ENCODE peak calls at places on chromosomes 1 and 21, in five cellular contexts. Z is kidney epithelial cell; H is adipocyte; Q is Karpas-422; Y is CD8-positive, alpha-beta T cell. J is an unnamed sample. For H3K27me3, the result is how much of the 10 kb centered on the place peaks cover.

GRCh38 chr1:217561446-217561845 is 69.4 kb downstream of the GPATCH2 start:
- DNase-seq in Z (no peak), H (no peak), Q (no peak), Y (no peak), J (no peak)

GRCh38 chr21:35291034-35291433 is 241.9 kb upstream of the RUNX1 start:
- DNase-seq in Z (no peak), H (no peak), Q (no peak), Y (no peak), J (no peak)

GRCh38 chr1:47690341-47691244 is 252.7 kb downstream of the FOXD2 start:
- DNase-seq in Z (no peak), H (no peak), Q (no peak), Y (no peak), J (no peak)

GRCh38 chr1:21816602-21817302 is 4.7 kb downstream of the LDLRAD2 start:
- DNase-seq in Z (peak), H (peak), Q (peak), Y (no peak), J (no peak)

GRCh38 chr1:197173571-197174482 is 27.4 kb upstream of the ASPM start:
- DNase-seq in Z (no peak), H (peak), Q (no peak), Y (no peak), J (no peak)

GRCh38 chr1:18651727-18652126 is 21.1 kb downstream of the PAX7 start:
- DNase-seq in Z (no peak), H (no peak), Q (no peak), Y (peak), J (no peak)

GRCh38 chr1:36323636-36324321 is at the start of gene EVA1B:
- DNase-seq in Z (no peak), H (peak), Q (no peak), Y (peak), J (peak)

GRCh38 chr1:226668173-226668560 is 70.9 kb downstream of the ITPKB start:
- DNase-seq in Z (no peak), H (no peak), Q (no peak), Y (no peak), J (no peak)

GRCh38 chr1:236129315-236129714 is 13.0 kb upstream of the GPR137B start:
- DNase-seq in Z (no peak), H (no peak), Q (no peak), Y (no peak), J (no peak)

GRCh38 chr21:41941941-41942340 is 11.9 kb downstream of the C2CD2 start:
- DNase-seq in Z (no peak), H (no peak), Q (no peak), Y (no peak), J (no peak)

GRCh38 chr1:55781944-55782482 is 566.8 kb upstream of the USP24 start:
- DNase-seq in Z (peak), H (peak), Q (no peak), Y (no peak), J (no peak)

GRCh38 chr21:45373991-45374816 is 30.8 kb upstream of the COL18A1 start:
- DNase-seq in Z (no peak), H (no peak), Q (no peak), Y (no peak), J (no peak)

GRCh38 chr21:26546698-26547097 is 26.4 kb downstream of the CYYR1 start:
- DNase-seq in Z (no peak), H (no peak), Q (no peak), Y (no peak), J (no peak)

GRCh38 chr1:209643295-209644020 is 8.8 kb downstream of the LAMB3 start:
- DNase-seq in Z (no peak), H (no peak), Q (no peak), Y (no peak), J (no peak)

GRCh38 chr1:147612366-147612765 is 58.0 kb downstream of the ACP6 start:
- DNase-seq in Z (no peak), H (no peak), Q (no peak), Y (no peak), J (no peak)

GRCh38 chr1:182507685-182508084 is 57.7 kb downstream of the RGSL1 start:
- DNase-seq in Z (no peak), H (no peak), Q (no peak), Y (no peak), J (no peak)

GRCh38 chr1:64834734-64835133 is 89.9 kb downstream of the RAVER2 start:
- DNase-seq in Z (peak), H (peak), Q (no peak), Y (no peak), J (no peak)

GRCh38 chr1:67515324-67516080 is 85.3 kb upstream of the SERBP1 start:
- DNase-seq in Z (no peak), H (no peak), Q (no peak), Y (no peak), J (no peak)

GRCh38 chr1:78426398-78426797 is 64.4 kb upstream of the PTGFR start:
- DNase-seq in Z (no peak), H (no peak), Q (no peak), Y (no peak), J (no peak)

GRCh38 chr1:20069932-20070331 is at the start of gene PLA2G5:
- DNase-seq in Z (no peak), H (peak), Q (no peak), Y (no peak), J (no peak)

GRCh38 chr1:27671964-27672749 is at the start of gene IFI6:
- DNase-seq in Z (peak), H (peak), Q (peak), Y (peak), J (peak)

GRCh38 chr21:43645414-43645891 is 13.8 kb downstream of the HSF2BP start:
- DNase-seq in Z (no peak), H (peak), Q (peak), Y (peak), J (peak)

GRCh38 chr1:186435336-186435735 is 25.6 kb downstream of the PDC start:
- DNase-seq in Z (no peak), H (no peak), Q (no peak), Y (no peak), J (no peak)

GRCh38 chr1:5692649-5693048 is 299.6 kb downstream of the NPHP4 start:
- DNase-seq in Z (no peak), H (no peak), Q (no peak), Y (no peak), J (no peak)

GRCh38 chr1:152458384-152459185 is 44.5 kb upstream of the CRNN start:
- DNase-seq in Z (no peak), H (peak), Q (peak), Y (peak), J (peak)

GRCh38 chr1:34686531-34686930 is 68.3 kb upstream of the GJB5 start:
- DNase-seq in Z (no peak), H (no peak), Q (no peak), Y (no peak), J (no peak)

GRCh38 chr1:29758764-29759499 is 522.6 kb downstream of the PTPRU start:
- DNase-seq in Z (no peak), H (no peak), Q (no peak), Y (no peak), J (no peak)

GRCh38 chr1:29332204-29332603 is 95.9 kb downstream of the PTPRU start:
- DNase-seq in Z (no peak), H (peak), Q (peak), Y (no peak), J (no peak)

GRCh38 chr21:17554619-17555472 is 42.0 kb downstream of the CXADR start:
- DNase-seq in Z (no peak), H (peak), Q (no peak), Y (no peak), J (no peak)

GRCh38 chr1:228420968-228421826 is 4.5 kb upstream of the TRIM17 start:
- DNase-seq in Z (no peak), H (no peak), Q (no peak), Y (no peak), J (no peak)

GRCh38 chr1:48572632-48573258 is 100.7 kb upstream of the SPATA6 start:
- DNase-seq in Z (peak), H (peak), Q (peak), Y (no peak), J (peak)

GRCh38 chr1:233704882-233705723 is 91.2 kb downstream of the KCNK1 start:
- DNase-seq in Z (no peak), H (no peak), Q (no peak), Y (no peak), J (no peak)

GRCh38 chr1:42419449-42419848 is 36.4 kb downstream of the ZMYND12 start:
- DNase-seq in Z (no peak), H (no peak), Q (no peak), Y (no peak), J (no peak)

GRCh38 chr1:50347933-50348332 is 75.3 kb downstream of the DMRTA2 start:
- DNase-seq in Z (no peak), H (no peak), Q (no peak), Y (no peak), J (no peak)

GRCh38 chr1:32713081-32713480 is 10.5 kb upstream of the SYNC start:
- DNase-seq in Z (no peak), H (no peak), Q (no peak), Y (no peak), J (no peak)

GRCh38 chr1:44318097-44319088 is 36.7 kb downstream of the ERI3 start:
- DNase-seq in Z (no peak), H (peak), Q (peak), Y (peak), J (no peak)

GRCh38 chr1:82065917-82066316 is 265.2 kb downstream of the ADGRL2 start:
- DNase-seq in Z (no peak), H (no peak), Q (no peak), Y (no peak), J (no peak)

GRCh38 chr1:111223126-111223443 is 4.4 kb upstream of the CHI3L2 start:
- DNase-seq in Z (no peak), H (no peak), Q (no peak), Y (no peak), J (no peak)

GRCh38 chr21:36695671-36696389 is 3.1 kb upstream of the SIM2 start:
- DNase-seq in Z (no peak), H (no peak), Q (no peak), Y (no peak), J (no peak)

GRCh38 chr1:15272009-15272781 is 25.2 kb downstream of the FHAD1 start:
- DNase-seq in Z (peak), H (peak), Q (peak), Y (no peak), J (no peak)

DNA sequence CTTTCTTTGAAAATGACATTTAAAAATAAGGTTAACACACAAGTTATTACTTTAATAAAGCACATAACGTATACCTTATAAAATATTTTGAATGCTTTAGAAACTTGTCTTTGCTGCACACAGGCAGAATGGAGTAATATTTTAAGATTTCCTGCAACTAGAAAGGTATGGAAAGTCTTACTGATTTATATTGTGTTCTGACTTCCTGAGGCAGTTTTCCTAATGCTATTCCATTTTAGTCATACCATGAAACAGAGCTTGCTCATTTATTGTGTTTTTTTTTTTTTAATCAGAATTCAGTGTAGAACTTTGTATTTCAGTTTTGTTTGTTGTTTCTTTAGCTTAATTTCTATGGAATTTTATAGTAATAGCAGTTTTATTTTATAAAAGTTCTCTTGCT is 60.9 kb upstream of the S1PR1 start:
- DNase-seq in Z (no peak), H (peak), Q (no peak), Y (no peak), J (no peak)
- H3K27me3 ChIP-seq in Z (under half), H (under half), Q (under half), Y (under half), J (under half)

GRCh38 chr1:3402258-3403010 is 52.0 kb upstream of the ARHGEF16 start:
- DNase-seq in Z (no peak), H (peak), Q (no peak), Y (no peak), J (no peak)
- H3K27me3 ChIP-seq in Z (under half), H (under half), Q (under half), Y (under half), J (under half)

GRCh38 chr1:201298381-201299367 is 15.4 kb downstream of the PKP1 start:
- DNase-seq in Z (no peak), H (no peak), Q (no peak), Y (no peak), J (no peak)
- H3K27me3 ChIP-seq in Z (under half), H (under half), Q (under half), Y (under half), J (under half)

GRCh38 chr1:153684892-153685291 is 6.4 kb downstream of the NPR1 start:
- DNase-seq in Z (no peak), H (no peak), Q (no peak), Y (no peak), J (no peak)

GRCh38 chr1:153683853-153684252 is 5.4 kb downstream of the NPR1 start:
- DNase-seq in Z (no peak), H (peak), Q (no peak), Y (no peak), J (no peak)

GRCh38 chr1:153685578-153686340 is 7.3 kb downstream of the NPR1 start:
- DNase-seq in Z (no peak), H (no peak), Q (no peak), Y (no peak), J (no peak)

GRCh38 chr1:153680120-153680403 is 1.6 kb downstream of the NPR1 start:
- DNase-seq in Z (no peak), H (no peak), Q (no peak), Y (no peak), J (no peak)

GRCh38 chr1:153682730-153683129 is 4.2 kb downstream of the NPR1 start:
- DNase-seq in Z (no peak), H (no peak), Q (no peak), Y (no peak), J (no peak)
- H3K27me3 ChIP-seq in Z (under half), H (under half), Q (under half), Y (under half), J (under half)

DNA sequence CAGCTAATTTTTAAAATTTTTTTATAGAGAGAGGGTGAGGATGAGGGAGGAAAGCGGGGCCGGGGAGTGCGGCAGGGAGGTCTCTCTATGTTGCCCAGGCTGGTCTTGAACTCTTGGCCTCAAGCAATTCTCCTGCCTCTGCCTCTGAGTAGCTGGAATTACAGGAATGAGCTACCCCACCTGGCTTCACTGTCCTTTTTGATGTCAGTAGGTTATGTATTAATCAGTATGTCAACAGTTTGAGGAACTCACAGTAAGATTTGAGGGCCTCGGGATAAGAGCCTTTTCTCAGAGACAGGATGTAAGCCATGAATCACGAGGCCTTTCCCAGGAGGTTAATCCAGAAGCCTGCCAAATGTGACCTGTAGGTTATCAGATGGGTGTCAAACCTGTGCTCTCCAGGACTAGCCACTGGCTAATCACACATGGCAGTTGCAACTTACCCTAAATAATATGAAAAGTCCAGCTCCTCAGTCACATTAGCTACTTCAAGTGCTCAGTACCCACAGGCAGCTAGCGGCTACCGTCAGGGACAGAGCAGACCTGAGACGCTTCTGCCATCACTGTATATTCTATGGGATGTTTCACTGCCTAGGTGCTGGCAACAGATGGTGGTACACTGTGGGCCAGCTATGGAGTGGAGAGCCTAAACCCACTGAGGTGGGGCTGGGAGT is 33.1 kb downstream of the TRIM67 start:
- DNase-seq in Z (peak), H (no peak), Q (no peak), Y (no peak), J (no peak)
- H3K27me3 ChIP-seq in Z (under half), H (under half), Q (under half), Y (under half), J (under half)

DNA sequence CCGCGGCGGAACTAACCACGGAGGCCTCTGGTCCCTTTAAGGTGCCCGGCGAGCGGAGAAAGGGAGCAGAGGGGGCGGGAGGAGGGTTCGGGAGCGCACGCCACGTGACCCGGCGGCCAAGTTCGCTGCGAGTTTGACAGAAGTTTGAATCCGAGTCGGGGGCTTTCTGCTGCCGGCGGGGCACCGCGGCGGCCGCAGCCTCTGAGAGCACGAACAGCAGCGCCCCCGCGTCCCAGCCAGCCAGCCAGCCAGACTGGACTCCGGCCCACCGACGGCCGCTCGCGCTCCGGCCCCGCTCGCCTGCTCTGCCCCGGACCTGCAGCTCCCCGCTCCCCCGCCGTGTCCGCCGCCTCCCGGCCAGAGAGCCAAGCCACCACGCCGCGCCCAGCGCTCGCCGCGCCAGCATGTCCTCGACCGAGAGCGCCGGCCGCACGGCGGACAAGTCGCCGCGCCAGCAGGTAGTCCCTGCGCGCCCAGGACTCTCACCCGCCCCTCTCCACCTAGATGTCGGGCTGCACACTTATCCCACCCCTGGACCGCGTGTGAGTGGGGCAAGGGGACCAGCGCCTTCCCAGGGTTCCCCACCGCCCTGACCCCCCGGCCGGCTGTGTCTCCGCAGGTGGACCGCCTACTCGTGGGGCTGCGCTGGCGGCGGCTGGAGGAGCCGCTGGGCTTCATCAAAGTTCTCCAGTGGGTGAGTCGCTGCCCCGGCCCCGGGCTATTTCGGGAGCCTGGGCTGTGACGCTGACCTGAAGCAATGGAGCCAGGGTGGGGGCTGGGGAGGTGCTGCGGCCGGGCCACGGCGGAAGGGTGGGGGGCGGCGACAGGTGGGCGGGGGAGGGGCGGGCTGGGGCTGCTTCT is at the start of gene SYPL2:
- DNase-seq in Z (no peak), H (peak), Q (no peak), Y (no peak), J (no peak)
- H3K27me3 ChIP-seq in Z (under half), H (under half), Q (under half), Y (under half), J (under half)

DNA sequence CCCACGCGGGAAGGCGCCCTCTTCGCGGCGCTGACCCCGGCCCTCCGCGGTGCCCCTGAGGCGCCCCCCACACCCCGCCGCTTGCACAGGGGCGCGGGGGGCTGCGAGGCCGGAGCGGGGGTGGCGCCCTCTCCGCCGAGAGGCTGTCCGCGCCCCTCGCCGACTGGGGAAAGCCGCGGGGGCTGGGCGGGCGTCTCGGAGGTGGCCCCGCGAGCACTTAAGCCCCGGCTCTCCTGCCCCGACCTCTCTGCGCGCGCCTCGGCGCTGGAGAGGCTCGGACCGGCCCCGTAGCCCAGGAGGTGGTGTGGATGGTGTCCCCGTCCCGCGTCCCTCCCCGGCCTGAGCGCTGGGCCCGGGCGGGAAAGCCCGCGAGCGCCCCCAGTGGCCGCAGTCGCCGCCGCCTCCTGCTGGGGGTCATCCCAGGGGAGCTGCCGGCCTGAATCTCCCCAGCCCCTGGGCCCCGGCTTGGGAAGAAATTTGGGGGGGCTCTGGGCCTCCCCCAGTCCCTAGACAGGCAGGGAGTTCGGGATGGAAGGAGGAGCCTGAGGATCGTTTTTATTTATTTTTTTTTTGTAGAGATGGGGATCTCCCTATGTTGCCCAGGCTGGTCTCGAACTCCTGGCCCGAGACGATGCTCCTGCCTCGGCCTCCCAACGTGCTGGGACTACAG is 1.9 kb upstream of the HES4 start:
- DNase-seq in Z (no peak), H (peak), Q (no peak), Y (peak), J (no peak)
- H3K27me3 ChIP-seq in Z (under half), H (under half), Q (under half), Y (under half), J (under half)

GRCh38 chr1:172275478-172275877 is 145.0 kb upstream of the C1orf105 start:
- DNase-seq in Z (no peak), H (no peak), Q (no peak), Y (no peak), J (no peak)

GRCh38 chr1:172277277-172277676 is 143.2 kb upstream of the C1orf105 start:
- DNase-seq in Z (no peak), H (no peak), Q (no peak), Y (no peak), J (no peak)

GRCh38 chr1:172278478-172278877 is 142.0 kb upstream of the C1orf105 start:
- DNase-seq in Z (peak), H (peak), Q (no peak), Y (no peak), J (no peak)

GRCh38 chr1:172277989-172278388 is 142.5 kb upstream of the C1orf105 start:
- DNase-seq in Z (no peak), H (no peak), Q (no peak), Y (no peak), J (no peak)

GRCh38 chr1:172276120-172276818 is 144.2 kb upstream of the C1orf105 start:
- DNase-seq in Z (no peak), H (no peak), Q (no peak), Y (no peak), J (no peak)
- H3K27me3 ChIP-seq in Z (under half), H (under half), Q (under half), Y (under half), J (under half)